ENCODE peak calls at places on chromosomes 5 and 9, in seven cellular contexts. A is IMR-90, T is mesenchymal stem cell, L is H1, G is H9, Q is neuronal stem cell, C is mesendoderm. Z is an unnamed sample.

GRCh38 chr5:39640552-39640951 is 215.8 kb upstream of the DAB2 start:
- DNase-seq in C (no peak), T (no peak), G (no peak), A (no peak), Q (no peak), L (no peak), Z (no peak)

GRCh38 chr9:21413089-21414023 is 4.4 kb downstream of the IFNA8 start:
- DNase-seq in G (peak; percentile 55), Q (no peak), T (no peak), A (no peak), L (no peak), C (peak; percentile 21), Z (peak; percentile 27)

GRCh38 chr9:134642385-134643181 is 980 bp downstream of the COL5A1 start:
- DNase-seq in G (peak; percentile 59), A (peak; percentile 91), Q (peak; percentile 49), T (peak; percentile 87), C (peak; percentile 88), L (peak; percentile 66), Z (peak; percentile 27)

GRCh38 chr5:125325488-125325887 is 579.0 kb upstream of the ZNF608 start:
- DNase-seq in Q (no peak), G (no peak), C (no peak), A (no peak), L (no peak), T (no peak), Z (no peak)

GRCh38 chr5:166720026-166720425 is 1571.4 kb upstream of the WWC1 start:
- DNase-seq in L (no peak), G (no peak), Q (no peak), T (no peak), C (no peak), A (no peak), Z (no peak)

GRCh38 chr9:87562530-87562929 is 64.9 kb downstream of the DAPK1 start:
- DNase-seq in A (no peak), G (no peak), C (no peak), T (no peak), L (no peak), Q (no peak), Z (no peak)

GRCh38 chr9:93028448-93029006 is 30.0 kb upstream of the SUSD3 start:
- DNase-seq in L (no peak), C (no peak), G (no peak), A (no peak), T (no peak), Q (no peak), Z (no peak)

GRCh38 chr5:11792621-11793020 is 111.6 kb downstream of the CTNND2 start:
- DNase-seq in A (no peak), C (no peak), Q (no peak), G (no peak), L (no peak), T (no peak), Z (no peak)

GRCh38 chr5:77129386-77129785 is 42.3 kb upstream of the ZBED3 start:
- DNase-seq in C (peak; percentile 59), Q (no peak), A (peak; percentile 13), T (peak; percentile 34), G (peak; percentile 56), L (peak; percentile 74), Z (no peak)

GRCh38 chr9:109771796-109772525 is 8.0 kb upstream of the PALM2AKAP2 start:
- DNase-seq in G (no peak), C (peak; percentile 52), L (no peak), A (peak; percentile 64), Q (no peak), T (peak; percentile 65), Z (no peak)

GRCh38 chr5:176886336-176887251 is 12.6 kb downstream of the HK3 start:
- DNase-seq in Q (no peak), G (no peak), T (no peak), C (no peak), L (no peak), A (no peak), Z (no peak)

GRCh38 chr5:55856511-55857246 is 5.5 kb downstream of the IL31RA start:
- DNase-seq in A (no peak), Q (no peak), L (no peak), G (no peak), T (no peak), C (no peak), Z (no peak)

GRCh38 chr5:134510970-134511795 is 14.3 kb upstream of the JADE2 start:
- DNase-seq in A (peak; percentile 69), G (peak; percentile 93), L (peak; percentile 58), C (peak; percentile 99), Q (no peak), T (peak; percentile 43), Z (peak; percentile 85)

GRCh38 chr9:22469928-22470544 is 23.4 kb downstream of the DMRTA1 start:
- DNase-seq in Q (peak; percentile 57), G (peak; percentile 41), T (peak; percentile 41), C (peak; percentile 69), A (peak; percentile 13), L (peak; percentile 48), Z (peak; percentile 68)

GRCh38 chr5:167982-168660 is 23.2 kb upstream of the LRRC14B start:
- DNase-seq in L (no peak), Q (no peak), T (peak; percentile 96), A (peak; percentile 99), G (peak; percentile 12), C (no peak), Z (no peak)

GRCh38 chr5:151699071-151699901 is 12.6 kb upstream of the SPARC start:
- DNase-seq in G (peak; percentile 57), T (peak; percentile 99), C (peak; percentile 98), L (no peak), A (peak; percentile 99), Q (no peak), Z (peak; percentile 40)

GRCh38 chr9:118961857-118962256 is 407.4 kb downstream of the BRINP1 start:
- DNase-seq in Q (peak; percentile 61), G (peak; percentile 27), A (peak; percentile 8), C (peak; percentile 98), T (peak; percentile 81), L (no peak), Z (peak; percentile 51)

GRCh38 chr9:69603656-69604055 is 68.5 kb downstream of the APBA1 start:
- DNase-seq in L (no peak), G (no peak), C (no peak), A (no peak), T (no peak), Q (no peak), Z (no peak)
- H2AK5ac ChIP-seq in L (no peak overlapping the region), G (no peak overlapping the region), C (no peak overlapping the region), A (no peak overlapping the region), T (no peak overlapping the region), Q (no peak overlapping the region), Z (no peak overlapping the region)

GRCh38 chr9:37604296-37604695 is 11.9 kb upstream of the TOMM5 start:
- DNase-seq in Q (no peak), T (no peak), C (no peak), G (no peak), A (no peak), L (no peak), Z (no peak)

GRCh38 chr9:37608250-37608649 is 15.9 kb upstream of the TOMM5 start:
- DNase-seq in C (no peak), G (no peak), A (no peak), Q (no peak), L (no peak), T (no peak), Z (no peak)

DNA sequence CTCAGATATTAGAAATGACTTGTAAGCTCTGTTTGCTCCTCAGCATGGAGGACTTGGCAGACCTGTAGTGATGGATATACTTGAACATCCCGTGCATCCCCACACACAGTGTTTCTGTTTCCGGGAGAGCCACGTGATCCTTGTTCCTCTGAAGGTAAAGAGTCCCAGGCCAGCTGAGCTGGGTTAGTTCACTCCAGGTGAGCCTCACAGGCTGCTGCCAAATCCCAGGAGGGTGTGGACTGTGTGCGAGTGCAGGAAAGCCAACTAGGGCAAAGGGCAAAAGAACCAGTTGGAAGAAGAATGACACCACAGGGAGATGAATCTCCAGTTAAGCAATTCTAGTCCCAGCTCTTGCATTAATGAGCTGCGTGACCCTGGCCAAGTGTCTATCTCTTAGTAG is 10.4 kb upstream of the TOMM5 start:
- DNase-seq in C (no peak), T (no peak), A (no peak), Q (no peak), G (no peak), L (no peak), Z (peak; percentile 96)
- H3K23ac ChIP-seq in C (no peak overlapping the region), T (no peak overlapping the region), A (no peak overlapping the region), Q (no peak overlapping the region), G (no peak overlapping the region), L (no peak overlapping the region), Z (no peak overlapping the region)

GRCh38 chr9:131020388-131020787 is 11.4 kb downstream of the LAMC3 start:
- DNase-seq in A (peak; percentile 60), Q (no peak), L (no peak), G (no peak), C (peak; percentile 90), T (peak; percentile 71), Z (peak; percentile 4)

GRCh38 chr9:131018621-131019020 is 9.6 kb downstream of the LAMC3 start:
- DNase-seq in C (peak; percentile 53), G (peak; percentile 56), A (no peak), Q (no peak), L (no peak), T (no peak), Z (no peak)

GRCh38 chr9:131019387-131020239 is 10.6 kb downstream of the LAMC3 start:
- DNase-seq in L (no peak), Q (no peak), A (no peak), G (no peak), T (no peak), C (no peak), Z (no peak)

GRCh38 chr9:131020862-131021261 is 11.9 kb downstream of the LAMC3 start:
- DNase-seq in A (no peak), C (no peak), G (no peak), Q (no peak), L (no peak), T (peak; percentile 16), Z (no peak)

GRCh38 chr9:131021785-131022184 is 12.8 kb downstream of the LAMC3 start:
- DNase-seq in A (no peak), Q (no peak), T (no peak), C (no peak), G (no peak), L (no peak), Z (no peak)
- H2AK5ac ChIP-seq in A (no peak overlapping the region), Q (no peak overlapping the region), T (no peak overlapping the region), C (no peak overlapping the region), G (no peak overlapping the region), L (no peak overlapping the region), Z (no peak overlapping the region)

DNA sequence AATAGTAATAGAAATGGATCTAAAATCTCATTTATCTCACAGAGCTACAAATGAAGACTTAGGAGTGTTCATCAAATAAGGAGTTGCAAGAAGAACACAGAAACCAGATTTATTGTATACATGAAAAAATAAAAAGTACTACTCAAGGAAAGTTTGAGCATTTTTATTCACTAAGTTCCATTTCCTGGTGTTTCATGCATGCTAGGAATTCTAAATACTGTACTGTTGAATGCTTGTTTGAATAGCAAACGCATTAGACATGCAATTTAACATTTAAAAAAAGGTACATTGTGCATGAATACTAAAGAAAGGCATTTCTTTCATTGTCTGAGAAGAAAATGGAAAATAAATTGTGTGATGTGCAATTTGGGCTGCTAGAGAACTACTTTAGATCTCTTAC is 52.1 kb downstream of the C6 start:
- DNase-seq in C (no peak), Q (no peak), L (no peak), G (no peak), A (peak; percentile 77), T (no peak), Z (no peak)
- H3K23ac ChIP-seq in C (no peak overlapping the region), Q (no peak overlapping the region), L (no peak overlapping the region), G (no peak overlapping the region), A (peak overlapping the region; percentile 88), T (no peak overlapping the region), Z (no peak overlapping the region)

DNA sequence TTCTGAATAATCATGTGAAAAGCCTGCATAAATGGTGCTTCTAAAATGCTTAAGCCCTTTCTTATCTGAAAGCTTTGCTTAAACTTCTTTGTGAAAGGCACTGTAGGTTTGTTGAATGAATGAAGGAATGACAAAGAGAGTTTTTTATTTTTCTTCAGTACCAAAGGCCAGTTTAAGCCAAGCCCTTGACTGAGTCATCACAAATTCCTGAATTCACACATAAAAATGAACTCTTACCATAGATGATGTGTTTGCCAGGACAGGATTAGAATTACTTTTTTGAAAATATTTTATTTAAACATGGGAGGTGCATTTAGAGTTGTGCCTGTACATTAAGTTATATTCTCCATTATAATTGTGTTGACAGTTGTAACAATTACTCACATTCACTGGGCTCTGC is 358.4 kb upstream of the KLF4 start:
- DNase-seq in C (no peak), G (no peak), A (peak; percentile 34), Q (no peak), T (no peak), L (no peak), Z (no peak)
- H2AK5ac ChIP-seq in C (no peak overlapping the region), G (no peak overlapping the region), A (no peak overlapping the region), Q (no peak overlapping the region), T (no peak overlapping the region), L (no peak overlapping the region), Z (no peak overlapping the region)

Z was measured in trophoblast cell.